ENCODE peak calls at places on chromosomes 7 and 10, in ten cellular contexts. One of them, this sample, is unnamed.

GRCh38 chr7:18788026-18788425 is 292.5 kb downstream of the HDAC9 start:
- DNase-seq in spleen: no peak
- DNase-seq in HFF-Myc: no peak
- DNase-seq in left ventricle myocardium inferior: no peak
- DNase-seq in uterus: no peak
- DNase-seq in lower lobe of right lung: no peak
- DNase-seq in stomach: no peak
- DNase-seq in neural progenitor cell: no peak
- DNase-seq in transverse colon: no peak
- DNase-seq in heart right ventricle: no peak
- DNase-seq in this sample: no peak

GRCh38 chr10:133527779-133528271 is 662 bp downstream of the CYP2E1 start:
- DNase-seq in uterus: no peak
- DNase-seq in spleen: no peak
- DNase-seq in HFF-Myc: no peak
- DNase-seq in heart right ventricle: no peak
- DNase-seq in lower lobe of right lung: no peak
- DNase-seq in stomach: peak; percentile 68
- DNase-seq in left ventricle myocardium inferior: no peak
- DNase-seq in neural progenitor cell: no peak
- DNase-seq in transverse colon: no peak
- DNase-seq in this sample: no peak

GRCh38 chr7:148773344-148773743 is 74.6 kb downstream of the CUL1 start:
- DNase-seq in uterus: no peak
- DNase-seq in spleen: no peak
- DNase-seq in heart right ventricle: no peak
- DNase-seq in neural progenitor cell: no peak
- DNase-seq in HFF-Myc: no peak
- DNase-seq in stomach: no peak
- DNase-seq in transverse colon: no peak
- DNase-seq in lower lobe of right lung: no peak
- DNase-seq in left ventricle myocardium inferior: no peak
- DNase-seq in this sample: peak; percentile 4

GRCh38 chr10:116440330-116441030 is 12.8 kb downstream of the PNLIPRP3 start:
- DNase-seq in heart right ventricle: no peak
- DNase-seq in left ventricle myocardium inferior: no peak
- DNase-seq in transverse colon: no peak
- DNase-seq in spleen: no peak
- DNase-seq in neural progenitor cell: no peak
- DNase-seq in lower lobe of right lung: no peak
- DNase-seq in uterus: no peak
- DNase-seq in HFF-Myc: no peak
- DNase-seq in stomach: no peak
- DNase-seq in this sample: no peak

GRCh38 chr7:159040912-159041711 is 103.6 kb downstream of the VIPR2 start:
- DNase-seq in lower lobe of right lung: no peak
- DNase-seq in neural progenitor cell: no peak
- DNase-seq in spleen: no peak
- DNase-seq in heart right ventricle: no peak
- DNase-seq in stomach: peak; percentile 17
- DNase-seq in uterus: no peak
- DNase-seq in transverse colon: no peak
- DNase-seq in HFF-Myc: no peak
- DNase-seq in left ventricle myocardium inferior: no peak
- DNase-seq in this sample: no peak

GRCh38 chr10:104259999-104260774 is 5.5 kb downstream of the GSTO1 start:
- DNase-seq in spleen: no peak
- DNase-seq in transverse colon: no peak
- DNase-seq in left ventricle myocardium inferior: no peak
- DNase-seq in uterus: no peak
- DNase-seq in heart right ventricle: peak; percentile 38
- DNase-seq in lower lobe of right lung: no peak
- DNase-seq in HFF-Myc: no peak
- DNase-seq in neural progenitor cell: no peak
- DNase-seq in stomach: no peak
- DNase-seq in this sample: no peak

GRCh38 chr7:87876759-87877234 is 504 bp downstream of the DBF4 start:
- DNase-seq in left ventricle myocardium inferior: peak; percentile 43
- DNase-seq in heart right ventricle: peak; percentile 40
- DNase-seq in HFF-Myc: no peak
- DNase-seq in transverse colon: peak; percentile 73
- DNase-seq in stomach: peak; percentile 70
- DNase-seq in lower lobe of right lung: peak; percentile 80
- DNase-seq in uterus: peak; percentile 41
- DNase-seq in spleen: peak; percentile 93
- DNase-seq in neural progenitor cell: peak; percentile 84
- DNase-seq in this sample: no peak

GRCh38 chr7:111931016-111931517 is 275.1 kb downstream of the DOCK4 start:
- DNase-seq in uterus: no peak
- DNase-seq in stomach: no peak
- DNase-seq in transverse colon: no peak
- DNase-seq in heart right ventricle: no peak
- DNase-seq in HFF-Myc: peak; percentile 39
- DNase-seq in spleen: no peak
- DNase-seq in left ventricle myocardium inferior: no peak
- DNase-seq in lower lobe of right lung: no peak
- DNase-seq in neural progenitor cell: peak; percentile 26
- DNase-seq in this sample: no peak

GRCh38 chr7:154672659-154673415 is 330.1 kb downstream of the PAXIP1 start:
- DNase-seq in spleen: no peak
- DNase-seq in left ventricle myocardium inferior: no peak
- DNase-seq in uterus: no peak
- DNase-seq in heart right ventricle: no peak
- DNase-seq in stomach: no peak
- DNase-seq in transverse colon: no peak
- DNase-seq in neural progenitor cell: no peak
- DNase-seq in lower lobe of right lung: no peak
- DNase-seq in HFF-Myc: no peak
- DNase-seq in this sample: no peak

GRCh38 chr10:124579003-124579384 is 117.4 kb downstream of the LHPP start:
- DNase-seq in lower lobe of right lung: peak; percentile 35
- DNase-seq in spleen: peak; percentile 58
- DNase-seq in uterus: peak; percentile 44
- DNase-seq in HFF-Myc: no peak
- DNase-seq in stomach: no peak
- DNase-seq in neural progenitor cell: no peak
- DNase-seq in left ventricle myocardium inferior: no peak
- DNase-seq in transverse colon: no peak
- DNase-seq in heart right ventricle: no peak
- DNase-seq in this sample: no peak

GRCh38 chr7:26198133-26198780 is 2.3 kb downstream of the HNRNPA2B1 start:
- DNase-seq in transverse colon: no peak
- DNase-seq in HFF-Myc: no peak
- DNase-seq in spleen: no peak
- DNase-seq in heart right ventricle: no peak
- DNase-seq in uterus: no peak
- DNase-seq in neural progenitor cell: peak; percentile 30
- DNase-seq in lower lobe of right lung: no peak
- DNase-seq in stomach: no peak
- DNase-seq in left ventricle myocardium inferior: no peak
- DNase-seq in this sample: no peak

GRCh38 chr10:128268015-128268722 is 141.9 kb upstream of the MKI67 start:
- DNase-seq in heart right ventricle: no peak
- DNase-seq in HFF-Myc: no peak
- DNase-seq in stomach: no peak
- DNase-seq in spleen: no peak
- DNase-seq in lower lobe of right lung: no peak
- DNase-seq in transverse colon: no peak
- DNase-seq in neural progenitor cell: peak; percentile 92
- DNase-seq in uterus: no peak
- DNase-seq in left ventricle myocardium inferior: no peak
- DNase-seq in this sample: no peak

DNA sequence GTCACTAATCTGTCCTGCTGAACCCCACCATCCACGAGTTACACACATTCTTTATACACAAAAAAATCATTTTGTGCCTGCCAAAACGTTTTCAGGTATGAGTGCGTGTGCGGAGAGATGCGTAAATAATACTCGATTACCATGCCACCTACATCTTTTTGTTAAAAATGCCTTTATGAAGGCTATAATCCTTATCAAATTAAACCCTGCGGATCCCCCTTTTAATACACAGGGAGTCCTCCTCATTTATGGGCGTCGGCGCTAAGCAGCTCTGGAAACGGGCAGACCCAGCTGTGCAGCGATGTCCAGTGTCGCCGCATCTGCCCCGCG is 130.2 kb downstream of the SPAG6 start:
- DNase-seq in heart right ventricle: no peak
- DNase-seq in transverse colon: no peak
- DNase-seq in HFF-Myc: no peak
- DNase-seq in neural progenitor cell: no peak
- DNase-seq in left ventricle myocardium inferior: no peak
- DNase-seq in lower lobe of right lung: no peak
- DNase-seq in uterus: no peak
- DNase-seq in spleen: no peak
- DNase-seq in stomach: no peak
- DNase-seq in this sample: no peak
- H3K4me3 ChIP-seq in heart right ventricle: peak overlapping the region; percentile 54
- H3K4me3 ChIP-seq in transverse colon: peak overlapping the region; percentile 53
- H3K4me3 ChIP-seq in HFF-Myc: peak overlapping the region; percentile 28
- H3K4me3 ChIP-seq in neural progenitor cell: peak overlapping the region; percentile 44
- H3K4me3 ChIP-seq in left ventricle myocardium inferior: peak overlapping the region; percentile 63
- H3K4me3 ChIP-seq in lower lobe of right lung: peak overlapping the region; percentile 49
- H3K4me3 ChIP-seq in uterus: no peak overlapping the region
- H3K4me3 ChIP-seq in spleen: peak overlapping the region; percentile 51
- H3K4me3 ChIP-seq in stomach: peak overlapping the region; percentile 50
- H3K4me3 ChIP-seq in this sample: peak overlapping the region; percentile 40

GRCh38 chr7:42238709-42239395 is 1.8 kb upstream of the GLI3 start:
- DNase-seq in spleen: no peak
- DNase-seq in left ventricle myocardium inferior: no peak
- DNase-seq in heart right ventricle: no peak
- DNase-seq in neural progenitor cell: peak; percentile 59
- DNase-seq in transverse colon: peak; percentile 10
- DNase-seq in stomach: no peak
- DNase-seq in uterus: peak; percentile 84
- DNase-seq in lower lobe of right lung: no peak
- DNase-seq in HFF-Myc: no peak
- DNase-seq in this sample: no peak

GRCh38 chr7:42235734-42236133 is 1.3 kb downstream of the GLI3 start:
- DNase-seq in heart right ventricle: no peak
- DNase-seq in uterus: peak; percentile 48
- DNase-seq in lower lobe of right lung: no peak
- DNase-seq in HFF-Myc: no peak
- DNase-seq in spleen: no peak
- DNase-seq in left ventricle myocardium inferior: no peak
- DNase-seq in stomach: no peak
- DNase-seq in transverse colon: peak; percentile 9
- DNase-seq in neural progenitor cell: peak; percentile 39
- DNase-seq in this sample: no peak

GRCh38 chr7:42236266-42237161 is 495 bp downstream of the GLI3 start:
- DNase-seq in transverse colon: peak; percentile 27
- DNase-seq in HFF-Myc: no peak
- DNase-seq in left ventricle myocardium inferior: peak; percentile 49
- DNase-seq in stomach: no peak
- DNase-seq in heart right ventricle: peak; percentile 49
- DNase-seq in uterus: peak; percentile 74
- DNase-seq in spleen: no peak
- DNase-seq in neural progenitor cell: peak; percentile 80
- DNase-seq in lower lobe of right lung: peak; percentile 60
- DNase-seq in this sample: no peak

GRCh38 chr7:42237891-42238531 is 1.0 kb upstream of the GLI3 start:
- DNase-seq in left ventricle myocardium inferior: peak; percentile 75
- DNase-seq in lower lobe of right lung: peak; percentile 66
- DNase-seq in neural progenitor cell: peak; percentile 88
- DNase-seq in uterus: peak; percentile 93
- DNase-seq in transverse colon: peak; percentile 49
- DNase-seq in spleen: no peak
- DNase-seq in heart right ventricle: peak; percentile 76
- DNase-seq in HFF-Myc: no peak
- DNase-seq in stomach: no peak
- DNase-seq in this sample: no peak

GRCh38 chr7:42237162-42237821 is at the start of gene GLI3:
- DNase-seq in lower lobe of right lung: peak; percentile 74
- DNase-seq in HFF-Myc: peak; percentile 83
- DNase-seq in spleen: peak; percentile 78
- DNase-seq in left ventricle myocardium inferior: peak; percentile 88
- DNase-seq in neural progenitor cell: peak; percentile 96
- DNase-seq in transverse colon: peak; percentile 70
- DNase-seq in uterus: peak; percentile 95
- DNase-seq in stomach: peak; percentile 58
- DNase-seq in heart right ventricle: peak; percentile 90
- DNase-seq in this sample: peak; percentile 15
- TF ChIP-seq CTCF in lower lobe of right lung: peak; percentile 20
- TF ChIP-seq CTCF in HFF-Myc: no peak
- TF ChIP-seq CTCF in spleen: no peak
- TF ChIP-seq CTCF in left ventricle myocardium inferior: peak; percentile 51
- TF ChIP-seq CTCF in neural progenitor cell: no peak
- TF ChIP-seq CTCF in transverse colon: peak; percentile 21
- TF ChIP-seq CTCF in uterus: no peak
- TF ChIP-seq CTCF in stomach: no peak
- TF ChIP-seq CTCF in heart right ventricle: peak; percentile 40
- TF ChIP-seq CTCF in this sample: no peak

GRCh38 chr10:43304687-43305333 is 37.9 kb upstream of the RASGEF1A start:
- DNase-seq in lower lobe of right lung: peak; percentile 89
- DNase-seq in neural progenitor cell: peak; percentile 72
- DNase-seq in HFF-Myc: no peak
- DNase-seq in uterus: peak; percentile 52
- DNase-seq in stomach: peak; percentile 80
- DNase-seq in heart right ventricle: peak; percentile 67
- DNase-seq in spleen: peak; percentile 92
- DNase-seq in left ventricle myocardium inferior: peak; percentile 79
- DNase-seq in transverse colon: peak; percentile 76
- DNase-seq in this sample: no peak
- H3K4me3 ChIP-seq in lower lobe of right lung: peak overlapping the region; percentile 50
- H3K4me3 ChIP-seq in neural progenitor cell: peak overlapping the region; percentile 57
- H3K4me3 ChIP-seq in HFF-Myc: peak overlapping the region; percentile 25
- H3K4me3 ChIP-seq in uterus: peak overlapping the region; percentile 25
- H3K4me3 ChIP-seq in stomach: peak overlapping the region; percentile 44
- H3K4me3 ChIP-seq in heart right ventricle: peak overlapping the region; percentile 54
- H3K4me3 ChIP-seq in spleen: peak overlapping the region; percentile 43
- H3K4me3 ChIP-seq in left ventricle myocardium inferior: peak overlapping the region; percentile 62
- H3K4me3 ChIP-seq in transverse colon: peak overlapping the region; percentile 48
- H3K4me3 ChIP-seq in this sample: peak overlapping the region; percentile 12

DNA sequence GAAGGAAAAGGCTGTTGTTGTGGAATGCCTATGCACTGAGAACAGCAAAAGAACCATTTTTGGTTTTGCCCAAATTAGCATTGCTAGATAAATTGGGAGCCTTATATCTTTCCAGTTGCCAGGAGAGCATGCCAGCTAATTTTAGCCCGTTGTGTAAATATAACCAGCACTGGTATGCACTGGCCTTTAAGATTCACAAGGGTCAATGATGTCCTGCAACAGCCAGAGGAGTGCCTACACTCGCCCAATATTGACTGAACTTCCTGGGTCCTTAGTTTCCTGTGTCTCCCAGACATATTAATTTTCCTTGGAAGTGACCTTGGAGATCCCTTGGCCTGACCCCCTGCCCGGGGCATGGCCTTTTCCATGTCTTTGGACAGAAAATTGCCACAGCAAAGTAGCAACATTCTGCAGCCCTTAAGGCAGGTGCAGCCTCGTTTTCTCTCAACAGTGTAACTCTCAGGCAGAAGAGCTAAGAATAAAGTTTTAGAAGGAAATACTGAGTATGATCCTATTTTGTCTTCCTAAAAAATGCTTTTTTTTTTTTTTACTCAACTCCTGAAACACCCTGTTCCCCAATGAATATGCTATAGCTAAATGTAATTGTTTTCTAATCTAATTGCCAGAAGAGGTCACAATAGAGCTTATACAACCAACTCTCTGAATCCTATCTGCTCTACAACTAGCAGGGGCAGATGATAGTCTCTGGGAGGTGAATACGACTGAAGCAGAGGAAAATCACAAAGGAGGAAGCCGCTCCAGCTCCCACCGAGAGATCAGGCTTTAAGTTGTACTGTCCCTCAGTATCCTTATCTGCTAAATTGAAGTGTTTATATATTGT is 131.9 kb upstream of the PCGF5 start:
- DNase-seq in neural progenitor cell: no peak
- DNase-seq in lower lobe of right lung: no peak
- DNase-seq in heart right ventricle: peak; percentile 55
- DNase-seq in spleen: no peak
- DNase-seq in transverse colon: no peak
- DNase-seq in stomach: no peak
- DNase-seq in left ventricle myocardium inferior: no peak
- DNase-seq in uterus: no peak
- DNase-seq in HFF-Myc: no peak
- DNase-seq in this sample: peak; percentile 4
- TF ChIP-seq CTCF in neural progenitor cell: no peak
- TF ChIP-seq CTCF in lower lobe of right lung: no peak
- TF ChIP-seq CTCF in heart right ventricle: peak; percentile 33
- TF ChIP-seq CTCF in spleen: no peak
- TF ChIP-seq CTCF in transverse colon: peak; percentile 15
- TF ChIP-seq CTCF in stomach: no peak
- TF ChIP-seq CTCF in left ventricle myocardium inferior: peak; percentile 22
- TF ChIP-seq CTCF in uterus: no peak
- TF ChIP-seq CTCF in HFF-Myc: no peak
- TF ChIP-seq CTCF in this sample: peak; percentile 9

This sample was measured in GM12864.